ENCODE peak calls at places on chromosomes 7 and 10, in five cellular contexts. I is posterior vena cava; U is stimulated activated CD4-positive, alpha-beta T cell treated with anti-CD3 and anti-CD28 coated beads, Interleukin-2, amount 100 ng/mL, for 48 hours; T is naive thymus-derived CD8-positive, alpha-beta T cell; H is activated CD4-positive, alpha-beta T cell treated with anti-CD3 and anti-CD28 coated beads, Interleukin-2, amount 50 U/mL, for 48 hours. E is an unnamed sample.

GRCh38 chr7:128405345-128406146 is 4.2 kb downstream of the IMPDH1 start:
- DNase-seq in U (peak; percentile 29), H (peak; percentile 53), T (peak; percentile 51), I (peak; percentile 86), E (peak; percentile 90)

GRCh38 chr10:13784067-13784466 is 197.3 kb downstream of the PRPF18 start:
- DNase-seq in U (no peak), T (no peak), I (no peak), H (no peak), E (no peak)

GRCh38 chr10:73723516-73723915 is 20.7 kb upstream of the SEC24C start:
- DNase-seq in U (no peak), T (no peak), H (no peak), I (no peak), E (no peak)

GRCh38 chr7:157817944-157818700 is 481.3 kb downstream of the DNAJB6 start:
- DNase-seq in T (no peak), U (no peak), I (peak; percentile 23), H (no peak), E (peak; percentile 57)

GRCh38 chr7:28700790-28701203 is 257.3 kb downstream of the TRIL start:
- DNase-seq in H (no peak), U (no peak), I (no peak), T (no peak), E (no peak)

GRCh38 chr7:116249969-116250553 is 39.7 kb downstream of the TES start:
- DNase-seq in H (no peak), T (peak; percentile 18), U (no peak), I (no peak), E (no peak)

GRCh38 chr7:31545549-31545948 is 31.7 kb downstream of the ITPRID1 start:
- DNase-seq in H (no peak), I (no peak), T (no peak), U (no peak), E (no peak)

GRCh38 chr7:3164363-3164762 is 120.7 kb upstream of the CARD11 start:
- DNase-seq in H (no peak), T (no peak), I (no peak), U (no peak), E (no peak)

GRCh38 chr7:38831262-38831661 is 77.7 kb downstream of the VPS41 start:
- DNase-seq in I (no peak), T (no peak), H (no peak), U (no peak), E (no peak)

GRCh38 chr7:123624527-123625183 is 23.0 kb downstream of the ASB15 start:
- DNase-seq in I (no peak), H (peak; percentile 78), T (peak; percentile 45), U (peak; percentile 66), E (no peak)

GRCh38 chr7:105678811-105679495 is 97.7 kb upstream of the EFCAB10 start:
- DNase-seq in I (peak; percentile 94), T (no peak), U (no peak), H (peak; percentile 47), E (no peak)

GRCh38 chr7:51060536-51060935 is 256.1 kb downstream of the COBL start:
- DNase-seq in H (no peak), T (no peak), U (no peak), I (no peak), E (no peak)

GRCh38 chr7:133484135-133484534 is 231.3 kb downstream of the EXOC4 start:
- DNase-seq in H (peak; percentile 15), T (peak; percentile 45), U (no peak), I (no peak), E (no peak)

GRCh38 chr7:111174476-111174875 is 83.5 kb downstream of the LRRN3 start:
- DNase-seq in U (no peak), T (no peak), I (no peak), H (no peak), E (no peak)

GRCh38 chr7:30390872-30391646 is 87.5 kb downstream of the NOD1 start:
- DNase-seq in T (no peak), H (no peak), I (no peak), U (no peak), E (no peak)

GRCh38 chr7:19700936-19701335 is 7.9 kb downstream of the POLR1F start:
- DNase-seq in T (no peak), H (no peak), U (no peak), I (no peak), E (no peak)

GRCh38 chr7:11557627-11558026 is 274.4 kb downstream of the THSD7A start:
- DNase-seq in U (no peak), I (no peak), H (no peak), T (no peak), E (no peak)

GRCh38 chr7:108351715-108352114 is 104.5 kb downstream of the NRCAM start:
- DNase-seq in T (no peak), H (no peak), I (no peak), U (no peak), E (no peak)

GRCh38 chr10:103265712-103266329 is 11.1 kb upstream of the INA start:
- DNase-seq in U (peak; percentile 40), I (peak; percentile 85), T (peak; percentile 36), H (peak; percentile 40), E (no peak)

GRCh38 chr7:75055830-75056431 is 17.7 kb downstream of the RCC1L start:
- DNase-seq in T (no peak), H (no peak), I (no peak), U (no peak), E (no peak)

GRCh38 chr7:1961776-1962276 is 270.9 kb downstream of the MAD1L1 start:
- DNase-seq in H (peak; percentile 44), T (peak; percentile 60), I (no peak), U (peak; percentile 40), E (no peak)

GRCh38 chr10:131730771-131731497 is 169.9 kb upstream of the PPP2R2D start:
- DNase-seq in T (no peak), I (peak; percentile 63), H (no peak), U (no peak), E (peak; percentile 76)

GRCh38 chr10:86599041-86599440 is 55.3 kb upstream of the OPN4 start:
- DNase-seq in H (no peak), I (no peak), T (no peak), U (no peak), E (no peak)

GRCh38 chr7:43647314-43647691 is 64.4 kb downstream of the STK17A start:
- DNase-seq in U (no peak), I (no peak), T (no peak), H (no peak), E (no peak)